ENCODE peak calls at places on chromosome 7, in four cellular contexts. R is GM06990, Z is hepatocyte, M is coronary artery. F is an unnamed sample.

GRCh38 chr7:108515013-108515412 is 10.9 kb downstream of the PNPLA8 start:
- DNase-seq in R (no peak), M (no peak), Z (no peak), F (no peak)

GRCh38 chr7:15424468-15424867 is 137.3 kb downstream of the AGMO start:
- DNase-seq in Z (no peak), R (no peak), M (no peak), F (no peak)

GRCh38 chr7:97016392-97017196 is 8.0 kb downstream of the DLX5 start:
- DNase-seq in M (no peak), R (no peak), Z (peak), F (no peak)

GRCh38 chr7:32500922-32501341 is 5.6 kb downstream of the AVL9 start:
- DNase-seq in Z (no peak), R (peak), M (no peak), F (no peak)

GRCh38 chr7:97179454-97180104 is 62.1 kb downstream of the SDHAF3 start:
- DNase-seq in M (no peak), Z (peak), R (peak), F (peak)

GRCh38 chr7:128728608-128729007 is 10.6 kb upstream of the CALU start:
- DNase-seq in M (no peak), Z (no peak), R (no peak), F (no peak)

GRCh38 chr7:138257459-138258193 is 181.4 kb downstream of the AKR1D1 start:
- DNase-seq in M (no peak), Z (peak), R (no peak), F (no peak)

GRCh38 chr7:134695321-134695860 is 48.7 kb downstream of the BPGM start:
- DNase-seq in R (no peak), Z (no peak), M (no peak), F (no peak)

GRCh38 chr7:47473499-47474210 is 108.3 kb downstream of the TNS3 start:
- DNase-seq in R (no peak), M (no peak), Z (no peak), F (peak)

GRCh38 chr7:371119-371778 is 81.3 kb downstream of the FOXL3 start:
- DNase-seq in Z (peak), M (no peak), R (no peak), F (no peak)

GRCh38 chr7:80896856-80897598 is 21.8 kb downstream of the SEMA3C start:
- DNase-seq in M (no peak), Z (no peak), R (no peak), F (no peak)

GRCh38 chr7:124420367-124420766 is 345.2 kb downstream of the GPR37 start:
- DNase-seq in Z (no peak), M (no peak), R (no peak), F (no peak)

GRCh38 chr7:95863623-95864022 is 91.3 kb downstream of the DYNC1I1 start:
- DNase-seq in Z (no peak), M (no peak), R (no peak), F (no peak)

GRCh38 chr7:143320620-143321019 is 4.7 kb downstream of the CLCN1 start:
- DNase-seq in Z (no peak), R (no peak), M (no peak), F (no peak)

GRCh38 chr7:129698516-129699418 is 87.2 kb downstream of the NRF1 start:
- DNase-seq in M (no peak), Z (no peak), R (no peak), F (no peak)

GRCh38 chr7:1943933-1944618 is 274.0 kb downstream of the ELFN1 start:
- DNase-seq in R (no peak), Z (no peak), M (no peak), F (no peak)

GRCh38 chr7:8236781-8237407 is 25.1 kb downstream of the ICA1 start:
- DNase-seq in M (no peak), Z (no peak), R (no peak), F (no peak)

GRCh38 chr7:106038916-106039315 is 73.2 kb downstream of the SYPL1 start:
- DNase-seq in Z (no peak), R (no peak), M (no peak), F (no peak)

GRCh38 chr7:90717286-90718060 is 121.4 kb downstream of the CDK14 start:
- DNase-seq in M (no peak), Z (peak), R (no peak), F (no peak)

GRCh38 chr7:128311003-128311402 is 32.7 kb downstream of the RBM28 start:
- DNase-seq in R (no peak), Z (peak), M (no peak), F (no peak)

GRCh38 chr7:39353615-39354376 is 212.4 kb upstream of the YAE1 start:
- DNase-seq in M (no peak), R (no peak), Z (peak), F (no peak)

GRCh38 chr7:72343991-72344390 is 68.1 kb downstream of the CALN1 start:
- DNase-seq in Z (no peak), M (no peak), R (no peak), F (no peak)

GRCh38 chr7:34991938-34992840 is 45.1 kb downstream of the DPY19L1 start:
- DNase-seq in Z (no peak), M (no peak), R (peak), F (no peak)

GRCh38 chr7:158778476-158778875 is 50.8 kb downstream of the ESYT2 start:
- DNase-seq in Z (no peak), M (no peak), R (no peak), F (no peak)

GRCh38 chr7:124603066-124603465 is 162.5 kb downstream of the GPR37 start:
- DNase-seq in R (no peak), Z (no peak), M (no peak), F (no peak)

GRCh38 chr7:119900996-119901395 is 372.0 kb upstream of the KCND2 start:
- DNase-seq in R (no peak), M (no peak), Z (no peak), F (no peak)

GRCh38 chr7:117630501-117630900 is 150.7 kb downstream of the CFTR start:
- DNase-seq in Z (no peak), R (peak), M (no peak), F (no peak)

GRCh38 chr7:74449809-74450397 is 3.8 kb upstream of the GTF2IRD1 start:
- DNase-seq in M (no peak), Z (peak), R (peak), F (peak)

GRCh38 chr7:539731-540411 is 20.2 kb upstream of the PDGFA start:
- DNase-seq in Z (peak), R (no peak), M (no peak), F (no peak)

GRCh38 chr7:105652359-105652993 is 71.2 kb upstream of the EFCAB10 start:
- DNase-seq in M (peak), R (peak), Z (peak), F (peak)

GRCh38 chr7:137626469-137627067 is 220.2 kb downstream of the DGKI start:
- DNase-seq in R (peak), M (no peak), Z (peak), F (peak)

GRCh38 chr7:2508327-2509231 is 11.0 kb upstream of the LFNG start:
- DNase-seq in M (no peak), R (peak), Z (no peak), F (peak)

GRCh38 chr7:128123291-128124037 is 92.2 kb upstream of the LRRC4 start:
- DNase-seq in Z (no peak), R (no peak), M (peak), F (no peak)

GRCh38 chr7:26449175-26450165 is 157.8 kb downstream of the SNX10 start:
- DNase-seq in R (no peak), Z (no peak), M (no peak), F (no peak)

GRCh38 chr7:47506716-47507354 is 75.1 kb downstream of the TNS3 start:
- DNase-seq in R (no peak), M (no peak), Z (no peak), F (no peak)

GRCh38 chr7:133828906-133829305 is 298.2 kb upstream of the LRGUK start:
- DNase-seq in M (no peak), Z (no peak), R (no peak), F (no peak)

GRCh38 chr7:22445140-22445722 is 54.8 kb downstream of the STEAP1B start:
- DNase-seq in M (no peak), Z (no peak), R (peak), F (peak)

GRCh38 chr7:158602905-158603772 is 15.5 kb upstream of the PTPRN2 start:
- DNase-seq in R (no peak), Z (no peak), M (no peak), F (peak)

GRCh38 chr7:35253182-35253679 is 669 bp downstream of the TBX20 start:
- DNase-seq in R (no peak), Z (no peak), M (no peak), F (no peak)

GRCh38 chr7:29400435-29400834 is 163.2 kb upstream of the PRR15 start:
- DNase-seq in R (no peak), Z (no peak), M (no peak), F (no peak)

DNA sequence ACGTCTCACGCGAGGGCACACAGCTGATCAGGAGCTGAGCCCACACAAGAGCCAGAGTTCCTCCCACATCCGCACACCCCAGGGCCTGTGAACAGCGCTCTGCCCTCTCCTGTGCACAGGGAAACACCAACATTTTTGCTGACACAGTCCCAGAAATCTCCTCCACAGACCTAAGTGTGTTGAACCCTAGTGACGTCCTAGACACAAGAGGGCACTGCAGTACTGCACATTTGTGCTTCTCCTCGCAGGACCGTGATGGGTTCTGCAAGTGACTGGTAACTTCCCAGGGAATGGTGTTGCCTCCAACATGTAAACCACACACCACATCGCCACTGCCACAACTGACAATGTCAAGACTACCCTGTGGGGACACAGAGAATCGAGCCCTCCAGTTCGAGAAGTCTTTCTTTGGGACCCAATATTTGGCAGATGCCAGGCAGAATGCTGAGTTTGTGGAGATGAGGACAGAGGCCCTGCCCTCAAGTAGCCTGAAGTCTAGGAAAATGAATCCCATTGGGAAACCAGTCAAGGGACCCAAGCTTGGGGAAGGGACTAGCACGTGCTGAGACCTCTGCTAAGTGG is 170.3 kb downstream of the PAXIP1 start:
- DNase-seq in M (no peak), R (no peak), Z (peak), F (peak)
- TF ChIP-seq CTCF in M (no peak), R (peak), Z (peak), F (peak)

GRCh38 chr7:100132697-100133137 is 6.0 kb downstream of the MBLAC1 start:
- DNase-seq in Z (peak), M (no peak), R (no peak), F (peak)

GRCh38 chr7:100128602-100128963 is 1.8 kb downstream of the MBLAC1 start:
- DNase-seq in Z (no peak), R (no peak), M (no peak), F (no peak)

GRCh38 chr7:100127866-100128601 is 1.3 kb downstream of the MBLAC1 start:
- DNase-seq in Z (peak), R (peak), M (no peak), F (peak)

GRCh38 chr7:100132126-100132525 is 5.4 kb downstream of the MBLAC1 start:
- DNase-seq in Z (no peak), M (no peak), R (no peak), F (no peak)

GRCh38 chr7:100130608-100131453 is 4.1 kb downstream of the MBLAC1 start:
- DNase-seq in R (peak), M (no peak), Z (peak), F (peak)
- TF ChIP-seq CTCF in R (peak), M (peak), Z (peak), F (peak)

GRCh38 chr7:88203401-88203800 is 16.4 kb downstream of the SRI start:
- DNase-seq in M (no peak), Z (no peak), R (no peak), F (no peak)

GRCh38 chr7:88202799-88203198 is 17.0 kb downstream of the SRI start:
- DNase-seq in M (no peak), R (no peak), Z (no peak), F (no peak)

GRCh38 chr7:88202278-88202677 is 17.6 kb downstream of the SRI start:
- DNase-seq in Z (no peak), M (no peak), R (no peak), F (peak)

GRCh38 chr7:88204525-88205103 is 15.2 kb downstream of the SRI start:
- DNase-seq in Z (no peak), M (no peak), R (no peak), F (no peak)

GRCh38 chr7:88200793-88201192 is 19.0 kb downstream of the SRI start:
- DNase-seq in R (no peak), Z (no peak), M (no peak), F (no peak)
- TF ChIP-seq CTCF in R (no peak), Z (no peak), M (no peak), F (no peak)

GRCh38 chr7:44846816-44847508 is 925 bp downstream of the H2AZ2 start:
- DNase-seq in R (no peak), Z (no peak), M (no peak), F (no peak)

GRCh38 chr7:44847920-44848634 is at the start of gene H2AZ2:
- DNase-seq in R (peak), M (peak), Z (peak), F (peak)

GRCh38 chr7:44849277-44850210 is 1.7 kb upstream of the H2AZ2 start:
- DNase-seq in M (no peak), Z (peak), R (no peak), F (no peak)

GRCh38 chr7:44845476-44845875 is 2.4 kb downstream of the H2AZ2 start:
- DNase-seq in M (no peak), Z (no peak), R (no peak), F (no peak)

DNA sequence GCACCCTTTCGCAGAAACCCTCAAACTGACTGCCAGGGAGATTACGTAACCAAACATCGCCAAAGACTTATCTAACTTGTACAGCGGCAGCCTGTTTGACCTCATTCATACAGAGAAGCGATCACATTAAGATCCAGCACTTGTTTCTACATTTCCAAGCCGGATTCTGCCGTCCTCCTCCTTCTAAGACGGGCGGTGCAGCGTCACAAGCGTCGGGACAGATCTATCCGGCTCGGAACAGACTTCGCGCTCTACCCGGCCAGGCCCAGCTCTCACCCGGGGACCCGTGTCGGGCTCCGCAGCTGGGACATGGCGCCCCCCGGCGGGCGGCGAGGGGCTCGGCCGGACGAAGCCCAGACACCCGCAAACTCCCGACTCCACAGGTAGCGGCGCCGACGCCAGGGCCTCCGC is 373 bp downstream of the H2AZ2 start:
- DNase-seq in Z (peak), M (no peak), R (peak), F (peak)
- TF ChIP-seq CTCF in Z (peak), M (peak), R (peak), F (peak)

GRCh38 chr7:146656988-146657387 is 540.4 kb downstream of the CNTNAP2 start:
- DNase-seq in M (no peak), Z (no peak), R (no peak), F (no peak)
- TF ChIP-seq CTCF in M (no peak), Z (peak), R (no peak), F (no peak)

DNA sequence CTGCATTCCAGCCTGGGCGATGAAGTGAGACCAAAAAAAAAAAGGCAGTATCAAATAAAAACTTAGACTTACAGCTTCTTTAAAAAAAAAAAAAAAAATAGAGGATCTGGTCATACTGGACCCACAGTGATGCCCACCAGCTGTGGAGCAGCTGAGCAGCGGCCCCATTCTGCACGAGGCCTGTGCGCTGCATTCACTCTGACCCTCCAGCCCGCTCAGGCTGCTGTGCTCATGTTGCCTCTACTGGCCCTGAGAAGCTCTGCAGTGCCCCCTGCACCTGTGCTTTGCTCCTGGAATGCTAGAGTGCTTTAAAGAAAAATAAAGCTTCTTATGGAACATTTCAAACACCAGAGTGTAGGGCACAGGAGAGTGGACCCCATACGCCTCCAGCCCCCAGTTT is 33.2 kb downstream of the TMEM120A start:
- DNase-seq in M (no peak), Z (no peak), R (no peak), F (no peak)
- TF ChIP-seq CTCF in M (no peak), Z (no peak), R (peak), F (no peak)

GRCh38 chr7:78130443-78131200 is 332.0 kb downstream of the PHTF2 start:
- DNase-seq in Z (no peak), R (no peak), M (no peak), F (no peak)

GRCh38 chr7:78139335-78139734 is 340.8 kb downstream of the PHTF2 start:
- DNase-seq in M (no peak), Z (no peak), R (no peak), F (no peak)

GRCh38 chr7:78129865-78130264 is 331.3 kb downstream of the PHTF2 start:
- DNase-seq in Z (no peak), R (no peak), M (no peak), F (no peak)

GRCh38 chr7:78134748-78135147 is 336.2 kb downstream of the PHTF2 start:
- DNase-seq in Z (no peak), R (no peak), M (no peak), F (no peak)

DNA sequence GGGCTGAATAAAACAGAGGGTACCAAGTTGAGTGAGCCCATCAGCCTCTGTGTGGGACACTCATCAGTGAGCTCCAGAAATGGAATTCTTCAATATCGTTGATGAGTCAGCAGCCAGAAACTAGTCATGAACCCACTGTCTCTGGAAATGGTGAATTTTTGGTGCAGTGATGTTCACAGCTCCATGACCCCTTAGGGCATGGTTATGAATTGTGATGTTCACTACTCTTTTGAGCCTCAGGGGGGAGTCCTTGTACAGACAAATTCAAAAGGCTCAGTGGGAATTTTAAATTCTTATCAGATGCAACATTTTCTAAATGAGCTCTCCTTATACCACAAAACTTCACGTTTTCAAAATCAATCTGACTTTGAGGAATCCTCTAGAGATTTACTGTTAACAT is 335.7 kb downstream of the PHTF2 start:
- DNase-seq in M (no peak), R (no peak), Z (peak), F (peak)
- TF ChIP-seq CTCF in M (peak), R (peak), Z (peak), F (peak)

GRCh38 chr7:12518920-12519681 is 51.4 kb upstream of the SCIN start:
- DNase-seq in R (no peak), Z (peak), M (no peak), F (peak)
- TF ChIP-seq CTCF in R (peak), Z (peak), M (no peak), F (peak)

GRCh38 chr7:101218236-101219130 is 518 bp downstream of the ZNHIT1 start:
- DNase-seq in M (no peak), R (no peak), Z (peak), F (no peak)

GRCh38 chr7:101216001-101216859 is 1.2 kb downstream of the PLOD3 start:
- DNase-seq in Z (no peak), R (no peak), M (no peak), F (no peak)

GRCh38 chr7:101220295-101220694 is 2.3 kb downstream of the ZNHIT1 start:
- DNase-seq in M (no peak), R (no peak), Z (no peak), F (no peak)

GRCh38 chr7:101216860-101217387 is 457 bp downstream of the PLOD3 start:
- DNase-seq in Z (no peak), R (no peak), M (no peak), F (no peak)

GRCh38 chr7:101217388-101218235 is at the start of the genes PLOD3 and ZNHIT1:
- DNase-seq in R (peak), Z (peak), M (peak), F (peak)
- TF ChIP-seq CTCF in R (no peak), Z (no peak), M (no peak), F (peak)